ENCODE peak calls at places on chromosomes 16 and 17, in eight cellular contexts. V, S, L, X, U, H, R and K are unnamed samples.

GRCh38 chr16:7405166-7405565 is 72.5 kb downstream of the RBFOX1 start:
- DNase-seq in V (no peak), S (peak; percentile 60), L (no peak), X (no peak), U (peak; percentile 83), H (no peak), R (peak; percentile 38), K (no peak)

GRCh38 chr17:47317119-47317518 is 6.6 kb upstream of the EFCAB13 start:
- DNase-seq in V (no peak), S (no peak), L (no peak), X (no peak), U (peak; percentile 40), H (no peak), R (no peak), K (no peak)

GRCh38 chr17:68096111-68096510 is 60.6 kb downstream of the KPNA2 start:
- DNase-seq in V (no peak), S (no peak), L (no peak), X (no peak), U (peak; percentile 36), H (no peak), R (no peak), K (no peak)

GRCh38 chr16:57590654-57591085 is 37.8 kb upstream of the ADGRG1 start:
- DNase-seq in V (no peak), S (no peak), L (no peak), X (peak; percentile 68), U (no peak), H (no peak), R (no peak), K (peak; percentile 66)

GRCh38 chr16:68376590-68376989 is 65.8 kb downstream of the PRMT7 start:
- DNase-seq in V (no peak), S (no peak), L (no peak), X (no peak), U (no peak), H (no peak), R (no peak), K (no peak)

GRCh38 chr17:21287703-21288449 is 3.4 kb downstream of the MAP2K3 start:
- DNase-seq in V (peak; percentile 91), S (no peak), L (peak; percentile 98), X (peak; percentile 97), U (no peak), H (peak; percentile 94), R (peak; percentile 98), K (peak; percentile 99)

GRCh38 chr16:72766506-72766905 is 281.4 kb downstream of the ZFHX3 start:
- DNase-seq in V (no peak), S (no peak), L (no peak), X (no peak), U (no peak), H (no peak), R (no peak), K (no peak)

GRCh38 chr16:21566891-21567414 is 32.4 kb upstream of the METTL9 start:
- DNase-seq in V (no peak), S (no peak), L (no peak), X (no peak), U (no peak), H (no peak), R (no peak), K (no peak)

GRCh38 chr16:28090646-28091377 is 27.3 kb upstream of the GSG1L start:
- DNase-seq in V (no peak), S (no peak), L (no peak), X (no peak), U (peak; percentile 93), H (no peak), R (no peak), K (no peak)

GRCh38 chr16:58656872-58657271 is 27.2 kb upstream of the CNOT1 start:
- DNase-seq in V (no peak), S (no peak), L (peak; percentile 54), X (no peak), U (no peak), H (no peak), R (no peak), K (no peak)

GRCh38 chr17:57834146-57834741 is 15.6 kb downstream of the MRPS23 start:
- DNase-seq in V (no peak), S (no peak), L (no peak), X (no peak), U (peak; percentile 88), H (peak; percentile 93), R (peak; percentile 30), K (no peak)

GRCh38 chr16:12339686-12340085 is 363.2 kb downstream of the SNX29 start:
- DNase-seq in V (no peak), S (no peak), L (no peak), X (no peak), U (no peak), H (no peak), R (no peak), K (no peak)

GRCh38 chr16:19179890-19180490 is 11.9 kb downstream of the SYT17 start:
- DNase-seq in V (no peak), S (peak; percentile 54), L (peak; percentile 77), X (peak; percentile 56), U (peak; percentile 84), H (no peak), R (peak; percentile 18), K (peak; percentile 94)

GRCh38 chr17:303161-303560 is 49.4 kb downstream of the RPH3AL start:
- DNase-seq in V (no peak), S (no peak), L (no peak), X (no peak), U (no peak), H (no peak), R (no peak), K (no peak)

GRCh38 chr17:78345791-78346494 is 13.9 kb downstream of the SOCS3 start:
- DNase-seq in V (no peak), S (no peak), L (no peak), X (no peak), U (no peak), H (no peak), R (peak; percentile 69), K (no peak)

GRCh38 chr17:15351925-15352324 is 10.5 kb upstream of the TEKT3 start:
- DNase-seq in V (no peak), S (no peak), L (peak; percentile 64), X (peak; percentile 68), U (no peak), H (no peak), R (no peak), K (peak; percentile 37)

GRCh38 chr16:27950488-27950887 is 113.0 kb downstream of the GSG1L start:
- DNase-seq in V (no peak), S (no peak), L (no peak), X (no peak), U (no peak), H (no peak), R (no peak), K (no peak)

GRCh38 chr17:20053343-20053964 is 44.3 kb downstream of the SPECC1 start:
- DNase-seq in V (no peak), S (no peak), L (no peak), X (no peak), U (no peak), H (no peak), R (no peak), K (no peak)

GRCh38 chr16:90077757-90078593 is 844 bp upstream of the PRDM7 start:
- DNase-seq in V (peak; percentile 8), S (peak; percentile 0), L (peak; percentile 56), X (no peak), U (peak; percentile 60), H (no peak), R (peak; percentile 11), K (peak; percentile 86)

GRCh38 chr16:58518083-58518979 is 3.0 kb downstream of the SETD6 start:
- DNase-seq in V (no peak), S (no peak), L (no peak), X (no peak), U (no peak), H (no peak), R (no peak), K (no peak)

GRCh38 chr16:3736116-3736515 is 18.8 kb upstream of the TRAP1 start:
- DNase-seq in V (no peak), S (no peak), L (no peak), X (no peak), U (no peak), H (no peak), R (no peak), K (no peak)

DNA sequence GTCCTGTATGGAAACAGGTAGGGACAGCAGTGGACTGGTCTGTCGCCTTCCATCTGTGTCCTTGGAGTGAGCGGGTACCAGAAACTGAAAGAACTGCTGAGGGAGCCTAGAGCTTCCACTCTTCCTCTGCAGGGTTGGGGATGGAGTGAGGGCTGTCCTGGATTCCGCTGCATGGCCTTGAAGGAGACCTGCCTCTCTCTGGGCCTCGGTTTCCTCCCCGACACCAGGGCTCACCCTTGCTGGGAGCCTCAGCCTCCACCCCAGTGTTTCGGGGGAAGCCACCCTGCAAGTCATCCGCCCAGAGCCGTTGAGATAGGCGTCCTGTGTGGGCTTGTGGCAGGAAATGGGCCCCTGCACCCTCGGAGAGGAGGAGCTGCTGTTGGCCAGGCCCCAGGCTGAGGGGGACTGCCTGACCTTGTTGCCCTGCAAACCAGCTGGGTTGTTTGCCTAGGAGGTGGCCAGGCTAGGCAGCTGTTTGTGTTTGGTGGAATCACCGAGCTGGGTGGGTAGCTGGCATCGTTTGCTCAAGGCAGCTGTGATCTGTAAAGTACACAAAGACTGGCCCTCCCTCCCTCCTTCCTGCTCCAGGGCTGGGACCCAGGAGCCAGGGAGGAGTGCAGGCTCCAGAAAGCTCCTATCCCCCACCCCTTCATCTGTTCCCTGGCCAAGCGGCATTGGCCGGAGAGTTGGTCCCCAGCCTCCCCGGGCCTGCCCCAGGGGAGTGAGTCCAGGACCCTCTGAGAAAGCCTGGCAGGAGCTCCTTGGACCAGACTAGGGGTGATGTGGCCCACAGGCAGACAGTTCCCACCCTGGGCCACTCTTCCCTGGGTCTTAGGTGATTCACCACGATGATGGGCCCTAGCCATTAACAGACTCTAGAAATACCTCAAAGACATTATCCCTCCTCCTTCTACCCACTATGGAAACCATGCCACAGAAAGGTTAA is 1.3 kb downstream of the RAB37 start:
- DNase-seq in V (peak; percentile 84), S (no peak), L (peak; percentile 70), X (no peak), U (no peak), H (no peak), R (no peak), K (peak; percentile 97)
- TF ChIP-seq CTCF in V (no peak), S (no peak), L (no peak), X (no peak), U (no peak), H (no peak), R (no peak), K (no peak)

GRCh38 chr16:86502856-86503748 is 7.2 kb upstream of the FOXF1 start:
- DNase-seq in V (no peak), S (no peak), L (no peak), X (peak; percentile 76), U (no peak), H (no peak), R (no peak), K (no peak)
- H3K4me3 ChIP-seq in V (no peak overlapping the region), S (no peak overlapping the region), L (no peak overlapping the region), X (peak overlapping the region; percentile 18), U (no peak overlapping the region), H (no peak overlapping the region), R (no peak overlapping the region), K (no peak overlapping the region)

DNA sequence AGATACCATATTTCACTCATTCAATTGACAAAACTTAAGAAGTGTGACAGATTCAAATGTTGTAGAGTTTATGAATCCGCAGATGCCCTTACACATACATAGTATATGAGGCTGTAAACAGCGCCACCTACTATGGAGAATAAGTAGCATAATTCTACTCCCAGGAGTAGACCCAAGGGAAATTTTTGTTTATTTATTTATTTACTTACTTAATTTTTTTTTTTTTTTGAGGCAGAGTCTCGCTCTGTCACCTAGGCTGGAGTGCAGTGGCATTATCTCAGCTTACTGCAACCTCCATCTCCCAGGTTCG is 35.5 kb downstream of the GAN start:
- DNase-seq in V (no peak), S (peak; percentile 23), L (no peak), X (peak; percentile 28), U (no peak), H (no peak), R (no peak), K (peak; percentile 13)
- TF ChIP-seq CTCF in V (no peak), S (peak; percentile 10), L (no peak), X (peak; percentile 28), U (peak; percentile 36), H (no peak), R (no peak), K (no peak)

GRCh38 chr17:80790021-80790765 is 201.4 kb upstream of the CHMP6 start:
- DNase-seq in V (peak; percentile 29), S (no peak), L (no peak), X (peak; percentile 54), U (peak; percentile 44), H (no peak), R (no peak), K (peak; percentile 36)
- H3K4me3 ChIP-seq in V (peak overlapping the region; percentile 16), S (no peak overlapping the region), L (no peak overlapping the region), X (no peak overlapping the region), U (no peak overlapping the region), H (no peak overlapping the region), R (no peak overlapping the region), K (no peak overlapping the region)